ENCODE peak calls at places on chromosome 14, in ten cellular contexts. R is upper lobe of right lung; P is left ventricle myocardium inferior; M is heart left ventricle; K is CD4-positive, alpha-beta T cell; J is fibroblast of lung; S is ovary; D is right atrium auricular region; I is stomach; O is substantia nigra. W is an unnamed sample.

GRCh38 chr14:106174206-106174605 is 647.8 kb downstream of the TMEM121 start:
- DNase-seq in R (no peak), P (no peak), M (no peak), K (peak; percentile 68), J (no peak), S (no peak), D (no peak), I (peak; percentile 32), O (no peak), W (no peak)

GRCh38 chr14:50116986-50117385 is 614 bp upstream of the VCPKMT start:
- DNase-seq in R (no peak), P (no peak), M (no peak), K (no peak), J (no peak), S (no peak), D (no peak), I (no peak), O (no peak), W (no peak)

GRCh38 chr14:51006781-51007211 is 62.5 kb upstream of the PYGL start:
- DNase-seq in R (no peak), P (no peak), M (peak; percentile 53), K (no peak), J (peak; percentile 82), S (no peak), D (no peak), I (no peak), O (peak; percentile 17), W (no peak)

GRCh38 chr14:70281938-70282337 is 77.5 kb downstream of the COX16 start:
- DNase-seq in R (no peak), P (no peak), M (no peak), K (no peak), J (no peak), S (no peak), D (no peak), I (no peak), O (no peak), W (no peak)

GRCh38 chr14:59679872-59680271 is 103.3 kb upstream of the CCDC175 start:
- DNase-seq in R (no peak), P (no peak), M (no peak), K (no peak), J (no peak), S (no peak), D (no peak), I (no peak), O (no peak), W (no peak)

GRCh38 chr14:35740215-35740614 is 68.9 kb downstream of the RALGAPA1 start:
- DNase-seq in R (no peak), P (no peak), M (no peak), K (no peak), J (no peak), S (no peak), D (no peak), I (no peak), O (no peak), W (no peak)

GRCh38 chr14:99314623-99315022 is 42.6 kb upstream of the BCL11B start:
- DNase-seq in R (no peak), P (no peak), M (no peak), K (no peak), J (no peak), S (no peak), D (no peak), I (no peak), O (no peak), W (no peak)

GRCh38 chr14:104280085-104280901 is 141.9 kb downstream of the KIF26A start:
- DNase-seq in R (peak; percentile 52), P (peak; percentile 11), M (no peak), K (no peak), J (no peak), S (peak; percentile 14), D (no peak), I (peak; percentile 19), O (no peak), W (no peak)

GRCh38 chr14:55583942-55584468 is 4.0 kb downstream of the KTN1 start:
- DNase-seq in R (no peak), P (no peak), M (no peak), K (no peak), J (no peak), S (no peak), D (no peak), I (no peak), O (no peak), W (no peak)

GRCh38 chr14:75363570-75364227 is 64.1 kb upstream of the JDP2 start:
- DNase-seq in R (no peak), P (no peak), M (no peak), K (no peak), J (no peak), S (no peak), D (no peak), I (no peak), O (no peak), W (no peak)

GRCh38 chr14:85534435-85534834 is 4.5 kb downstream of the FLRT2 start:
- DNase-seq in R (no peak), P (no peak), M (no peak), K (no peak), J (peak; percentile 25), S (peak; percentile 38), D (no peak), I (no peak), O (no peak), W (no peak)

GRCh38 chr14:102777711-102778615 is 714 bp downstream of the TRAF3 start:
- DNase-seq in R (peak; percentile 71), P (peak; percentile 28), M (no peak), K (peak; percentile 23), J (peak; percentile 51), S (peak; percentile 43), D (no peak), I (no peak), O (no peak), W (no peak)

GRCh38 chr14:71592361-71592760 is 339.9 kb upstream of the RGS6 start:
- DNase-seq in R (no peak), P (no peak), M (no peak), K (no peak), J (no peak), S (no peak), D (no peak), I (peak; percentile 32), O (no peak), W (no peak)
- H3K27ac ChIP-seq in R (no peak overlapping the region), P (no peak overlapping the region), M (no peak overlapping the region), K (no peak overlapping the region), J (no peak overlapping the region), S (no peak overlapping the region), D (no peak overlapping the region), I (no peak overlapping the region), O (no peak overlapping the region), W (peak overlapping the region; percentile 88)

GRCh38 chr14:61334197-61334701 is 12.9 kb downstream of the PRKCH start:
- DNase-seq in R (no peak), P (no peak), M (no peak), K (peak; percentile 38), J (no peak), S (no peak), D (no peak), I (no peak), O (no peak), W (no peak)
- H3K27ac ChIP-seq in R (peak overlapping the region; percentile 7), P (peak overlapping the region; percentile 49), M (no peak overlapping the region), K (peak overlapping the region; percentile 98), J (no peak overlapping the region), S (no peak overlapping the region), D (peak overlapping the region; percentile 27), I (peak overlapping the region; percentile 52), O (no peak overlapping the region), W (no peak overlapping the region)

GRCh38 chr14:63432888-63433552 is 110.2 kb downstream of the PPP2R5E start:
- DNase-seq in R (no peak), P (no peak), M (no peak), K (no peak), J (no peak), S (no peak), D (no peak), I (no peak), O (no peak), W (no peak)

GRCh38 chr14:63435204-63435603 is 108.0 kb downstream of the PPP2R5E start:
- DNase-seq in R (no peak), P (no peak), M (no peak), K (no peak), J (no peak), S (no peak), D (no peak), I (no peak), O (no peak), W (no peak)

GRCh38 chr14:63438065-63438757 is 105.0 kb downstream of the PPP2R5E start:
- DNase-seq in R (no peak), P (peak; percentile 38), M (peak; percentile 54), K (no peak), J (peak; percentile 87), S (peak; percentile 67), D (peak; percentile 77), I (peak; percentile 66), O (no peak), W (no peak)

GRCh38 chr14:63435838-63436237 is 107.3 kb downstream of the PPP2R5E start:
- DNase-seq in R (peak; percentile 83), P (peak; percentile 42), M (peak; percentile 56), K (no peak), J (peak; percentile 97), S (peak; percentile 78), D (peak; percentile 78), I (peak; percentile 72), O (no peak), W (no peak)

DNA sequence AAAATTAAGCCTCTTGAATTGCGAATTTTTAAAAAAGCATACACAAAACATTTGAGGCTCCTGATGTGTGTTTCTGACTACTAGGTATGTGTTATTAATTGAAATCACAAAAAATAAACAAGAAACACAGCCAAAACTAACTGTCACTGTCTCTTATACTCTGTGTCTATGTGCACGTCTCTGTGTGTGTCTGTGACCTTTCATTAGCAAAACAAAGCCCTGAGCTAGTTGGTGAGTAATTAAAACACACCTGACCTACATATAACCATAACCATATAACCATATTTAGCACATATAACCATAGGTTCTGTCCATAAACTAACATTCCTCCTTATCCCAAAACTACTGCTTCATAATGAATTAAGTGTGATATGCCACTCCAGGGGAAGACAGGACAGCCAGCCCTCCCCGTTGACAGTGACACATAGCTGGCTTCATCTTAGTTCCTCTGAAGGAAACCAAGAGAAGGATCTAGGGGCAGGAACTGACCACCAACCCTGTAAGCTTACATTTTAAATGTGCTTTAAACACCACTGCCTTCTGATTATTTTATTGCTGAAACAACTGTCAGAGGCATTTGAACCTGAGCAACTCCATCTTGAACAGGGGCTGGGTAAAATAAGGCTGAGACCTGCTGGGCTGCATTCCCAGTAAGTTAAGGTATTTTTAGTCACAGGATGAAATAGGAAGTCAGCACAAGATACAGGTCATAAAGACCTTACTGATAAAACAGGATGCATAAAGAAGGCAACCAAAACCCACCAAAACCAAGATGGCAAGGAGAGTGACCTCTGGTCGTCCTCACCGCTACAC is 106.7 kb downstream of the PPP2R5E start:
- DNase-seq in R (no peak), P (no peak), M (no peak), K (no peak), J (no peak), S (no peak), D (no peak), I (no peak), O (no peak), W (no peak)
- H3K27ac ChIP-seq in R (peak overlapping the region; percentile 52), P (peak overlapping the region; percentile 78), M (peak overlapping the region; percentile 55), K (no peak overlapping the region), J (peak overlapping the region; percentile 40), S (peak overlapping the region; percentile 53), D (peak overlapping the region; percentile 66), I (no peak overlapping the region), O (no peak overlapping the region), W (no peak overlapping the region)

DNA sequence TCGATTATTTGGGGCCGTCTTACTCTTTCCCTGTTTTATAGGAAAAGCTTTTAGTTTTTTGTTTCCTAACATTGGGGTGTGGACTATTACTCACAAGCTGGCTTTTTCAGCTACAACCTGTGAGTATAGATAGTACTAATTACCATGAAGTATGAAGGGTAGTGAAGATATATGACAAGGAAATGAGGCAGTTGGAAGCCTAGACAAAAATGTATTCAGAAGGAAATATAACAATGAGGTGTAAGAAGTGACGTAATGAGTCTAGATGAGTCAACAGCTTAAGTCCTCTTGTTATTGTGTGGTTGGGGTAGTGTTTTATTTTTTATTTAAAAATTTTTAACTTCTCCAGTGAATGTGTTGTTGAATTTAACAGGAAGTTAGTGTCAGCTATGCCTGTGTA is 804.5 kb downstream of the NRXN3 start:
- DNase-seq in R (no peak), P (no peak), M (no peak), K (no peak), J (peak; percentile 50), S (no peak), D (no peak), I (no peak), O (no peak), W (no peak)
- H3K27ac ChIP-seq in R (no peak overlapping the region), P (no peak overlapping the region), M (no peak overlapping the region), K (no peak overlapping the region), J (no peak overlapping the region), S (no peak overlapping the region), D (no peak overlapping the region), I (no peak overlapping the region), O (no peak overlapping the region), W (no peak overlapping the region)

W was measured in SK-N-MC.